ENCODE peak calls at places on chromosomes 3 and 15, in four cellular contexts. One of them, this sample, is unnamed.

GRCh38 chr3:69305011-69305410 is 80.9 kb downstream of the FRMD4B start:
- DNase-seq in esophagus muscularis mucosa: no peak
- DNase-seq in hippocampal formation: no peak
- DNase-seq in MM.1S: no peak
- DNase-seq in this sample: no peak

GRCh38 chr3:171347017-171347979 is 112.9 kb downstream of the TNIK start:
- DNase-seq in esophagus muscularis mucosa: no peak
- DNase-seq in hippocampal formation: no peak
- DNase-seq in MM.1S: no peak
- DNase-seq in this sample: no peak

GRCh38 chr3:114892117-114892870 is 254.8 kb downstream of the ZBTB20 start:
- DNase-seq in esophagus muscularis mucosa: no peak
- DNase-seq in hippocampal formation: no peak
- DNase-seq in MM.1S: no peak
- DNase-seq in this sample: no peak

GRCh38 chr3:107882261-107882660 is 208.6 kb downstream of the CD47 start:
- DNase-seq in esophagus muscularis mucosa: no peak
- DNase-seq in hippocampal formation: no peak
- DNase-seq in MM.1S: no peak
- DNase-seq in this sample: no peak

GRCh38 chr15:38069506-38069905 is 135.1 kb downstream of the TMCO5A start:
- DNase-seq in esophagus muscularis mucosa: no peak
- DNase-seq in hippocampal formation: no peak
- DNase-seq in MM.1S: no peak
- DNase-seq in this sample: no peak

GRCh38 chr15:80920271-80920699 is 69.3 kb downstream of the MESD start:
- DNase-seq in esophagus muscularis mucosa: no peak
- DNase-seq in hippocampal formation: no peak
- DNase-seq in MM.1S: no peak
- DNase-seq in this sample: no peak

GRCh38 chr3:14343338-14344112 is 58.9 kb upstream of the SLC6A6 start:
- DNase-seq in esophagus muscularis mucosa: no peak
- DNase-seq in hippocampal formation: no peak
- DNase-seq in MM.1S: no peak
- DNase-seq in this sample: no peak

GRCh38 chr15:48823237-48823636 is 12.4 kb upstream of the CEP152 start:
- DNase-seq in esophagus muscularis mucosa: no peak
- DNase-seq in hippocampal formation: no peak
- DNase-seq in MM.1S: no peak
- DNase-seq in this sample: no peak

GRCh38 chr15:86650084-86650483 is 570.4 kb downstream of the AGBL1 start:
- DNase-seq in esophagus muscularis mucosa: no peak
- DNase-seq in hippocampal formation: no peak
- DNase-seq in MM.1S: peak; percentile 43
- DNase-seq in this sample: no peak

GRCh38 chr3:42780892-42781700 is 8.0 kb upstream of the CCDC13 start:
- DNase-seq in esophagus muscularis mucosa: no peak
- DNase-seq in hippocampal formation: peak; percentile 57
- DNase-seq in MM.1S: peak; percentile 65
- DNase-seq in this sample: peak; percentile 16

GRCh38 chr15:70523634-70524033 is 239.7 kb downstream of the UACA start:
- DNase-seq in esophagus muscularis mucosa: no peak
- DNase-seq in hippocampal formation: no peak
- DNase-seq in MM.1S: no peak
- DNase-seq in this sample: no peak

GRCh38 chr15:40287968-40288367 is 5.1 kb upstream of the ANKRD63 start:
- DNase-seq in esophagus muscularis mucosa: no peak
- DNase-seq in hippocampal formation: no peak
- DNase-seq in MM.1S: no peak
- DNase-seq in this sample: no peak

GRCh38 chr15:20361091-20361490 is 180.5 kb downstream of the GOLGA6L6 start:
- DNase-seq in esophagus muscularis mucosa: no peak
- DNase-seq in hippocampal formation: no peak
- DNase-seq in MM.1S: no peak
- DNase-seq in this sample: no peak

GRCh38 chr15:60644903-60645302 is 166.0 kb upstream of the ICE2 start:
- DNase-seq in esophagus muscularis mucosa: no peak
- DNase-seq in hippocampal formation: no peak
- DNase-seq in MM.1S: no peak
- DNase-seq in this sample: no peak

GRCh38 chr3:69052567-69052898 is 400 bp upstream of the TMF1 start:
- DNase-seq in esophagus muscularis mucosa: no peak
- DNase-seq in hippocampal formation: no peak
- DNase-seq in MM.1S: no peak
- DNase-seq in this sample: no peak

GRCh38 chr15:79051941-79052731 is 38.4 kb downstream of the RASGRF1 start:
- DNase-seq in esophagus muscularis mucosa: no peak
- DNase-seq in hippocampal formation: no peak
- DNase-seq in MM.1S: no peak
- DNase-seq in this sample: no peak

GRCh38 chr3:160661660-160662059 is 15.3 kb upstream of the ARL14 start:
- DNase-seq in esophagus muscularis mucosa: no peak
- DNase-seq in hippocampal formation: no peak
- DNase-seq in MM.1S: peak; percentile 26
- DNase-seq in this sample: no peak

GRCh38 chr3:171809513-171810277 is 588 bp downstream of the PLD1 start:
- DNase-seq in esophagus muscularis mucosa: peak; percentile 94
- DNase-seq in hippocampal formation: no peak
- DNase-seq in MM.1S: peak; percentile 65
- DNase-seq in this sample: no peak